ENCODE peak calls at places on chromosome 3, in seven cellular contexts. Y is WTC11, E is HEK293T, C is K562, O is HepG2, K is GM12878, V is HCT116. X is an unnamed sample.

GRCh38 chr3:159627229-159627628 is 361.4 kb upstream of the IL12A start:
- DNase-seq in Y (no peak), E (no peak), C (no peak), O (no peak), K (no peak), V (no peak), X (no peak)

GRCh38 chr3:42803800-42804112 is 534 bp downstream of the HIGD1A start:
- DNase-seq in Y (peak), E (peak), C (peak), O (peak), K (no peak), V (no peak), X (no peak)

GRCh38 chr3:59772416-59773408 is 722.9 kb upstream of the CFAP20DC start:
- DNase-seq in Y (no peak), E (no peak), C (no peak), O (no peak), K (no peak), V (no peak), X (no peak)

GRCh38 chr3:33035596-33035995 is 61.4 kb downstream of the GLB1 start:
- DNase-seq in Y (no peak), E (no peak), C (no peak), O (no peak), K (no peak), V (peak), X (no peak)

GRCh38 chr3:67458406-67458805 is 196.0 kb downstream of the SUCLG2 start:
- DNase-seq in Y (no peak), E (no peak), C (no peak), O (no peak), K (no peak), V (no peak), X (no peak)

GRCh38 chr3:125045965-125046364 is 9.8 kb downstream of the HEG1 start:
- DNase-seq in Y (no peak), E (no peak), C (no peak), O (no peak), K (no peak), V (no peak), X (no peak)

GRCh38 chr3:61580982-61581654 is 19.7 kb downstream of the PTPRG start:
- DNase-seq in Y (no peak), E (no peak), C (no peak), O (no peak), K (no peak), V (no peak), X (no peak)

GRCh38 chr3:70310809-70311208 is 1.6 kb downstream of the MDFIC2 start:
- DNase-seq in Y (no peak), E (no peak), C (no peak), O (no peak), K (no peak), V (no peak), X (no peak)

GRCh38 chr3:82145742-82146141 is 384.3 kb upstream of the GBE1 start:
- DNase-seq in Y (no peak), E (no peak), C (no peak), O (no peak), K (no peak), V (no peak), X (no peak)

GRCh38 chr3:155334897-155335883 is 41.7 kb upstream of the STRIT1 start:
- DNase-seq in Y (no peak), E (no peak), C (peak), O (no peak), K (peak), V (no peak), X (no peak)

GRCh38 chr3:13079510-13079909 is 6.3 kb upstream of the IQSEC1 start:
- DNase-seq in Y (no peak), E (no peak), C (no peak), O (no peak), K (no peak), V (no peak), X (no peak)

GRCh38 chr3:191502583-191502982 is 41.6 kb downstream of the PYDC2 start:
- DNase-seq in Y (no peak), E (peak), C (peak), O (peak), K (no peak), V (peak), X (no peak)

GRCh38 chr3:73432021-73432722 is 192.6 kb downstream of the PDZRN3 start:
- DNase-seq in Y (no peak), E (peak), C (peak), O (peak), K (no peak), V (peak), X (no peak)

GRCh38 chr3:184800349-184800748 is 11.6 kb upstream of the VPS8 start:
- DNase-seq in Y (no peak), E (no peak), C (no peak), O (no peak), K (no peak), V (no peak), X (no peak)

GRCh38 chr3:50616003-50616769 is 765 bp upstream of the MAPKAPK3 start:
- DNase-seq in Y (peak), E (peak), C (peak), O (peak), K (no peak), V (peak), X (peak)

GRCh38 chr3:168051579-168052183 is 44.0 kb downstream of the GOLIM4 start:
- DNase-seq in Y (no peak), E (no peak), C (no peak), O (no peak), K (peak), V (no peak), X (no peak)

GRCh38 chr3:108089544-108089943 is 1.3 kb downstream of the CD47 start:
- DNase-seq in Y (no peak), E (no peak), C (no peak), O (no peak), K (no peak), V (no peak), X (no peak)

GRCh38 chr3:40255532-40255931 is 54.0 kb upstream of the EIF1B start:
- DNase-seq in Y (no peak), E (no peak), C (no peak), O (no peak), K (no peak), V (no peak), X (no peak)

GRCh38 chr3:194592798-194593752 is 40.1 kb downstream of the TMEM44 start:
- DNase-seq in Y (no peak), E (no peak), C (no peak), O (no peak), K (no peak), V (peak), X (no peak)

GRCh38 chr3:58011580-58011979 is 3.4 kb downstream of the FLNB start:
- DNase-seq in Y (no peak), E (no peak), C (no peak), O (no peak), K (no peak), V (no peak), X (no peak)

GRCh38 chr3:195597848-195598247 is 14.1 kb upstream of the APOD start:
- DNase-seq in Y (no peak), E (no peak), C (no peak), O (no peak), K (no peak), V (no peak), X (no peak)

GRCh38 chr3:193350744-193351143 is 27.8 kb downstream of the ATP13A5 start:
- DNase-seq in Y (no peak), E (no peak), C (no peak), O (peak), K (no peak), V (no peak), X (no peak)

GRCh38 chr3:183253961-183254815 is 1.1 kb downstream of the B3GNT5 start:
- DNase-seq in Y (peak), E (peak), C (peak), O (no peak), K (no peak), V (no peak), X (peak)

GRCh38 chr3:79314962-79315361 is 452.8 kb downstream of the ROBO1 start:
- DNase-seq in Y (no peak), E (no peak), C (no peak), O (no peak), K (no peak), V (no peak), X (no peak)

GRCh38 chr3:29514170-29514569 is 233.3 kb downstream of the RBMS3 start:
- DNase-seq in Y (no peak), E (no peak), C (no peak), O (no peak), K (no peak), V (no peak), X (no peak)

GRCh38 chr3:44039006-44039405 is 202.7 kb upstream of the TOPAZ1 start:
- DNase-seq in Y (no peak), E (no peak), C (no peak), O (no peak), K (no peak), V (no peak), X (no peak)

GRCh38 chr3:107705046-107705445 is 182.3 kb downstream of the BBX start:
- DNase-seq in Y (no peak), E (no peak), C (no peak), O (no peak), K (no peak), V (no peak), X (no peak)

GRCh38 chr3:58697552-58697951 is 31.0 kb upstream of the FAM3D start:
- DNase-seq in Y (no peak), E (no peak), C (no peak), O (no peak), K (no peak), V (no peak), X (no peak)

GRCh38 chr3:78221796-78222195 is 1181.9 kb downstream of the ROBO2 start:
- DNase-seq in Y (no peak), E (no peak), C (no peak), O (no peak), K (no peak), V (no peak), X (no peak)

GRCh38 chr3:62732183-62732904 is 142.9 kb downstream of the CADPS start:
- DNase-seq in Y (no peak), E (no peak), C (no peak), O (peak), K (no peak), V (no peak), X (no peak)

GRCh38 chr3:181568693-181569092 is 143.0 kb upstream of the SOX2 start:
- DNase-seq in Y (no peak), E (no peak), C (no peak), O (no peak), K (no peak), V (no peak), X (no peak)

GRCh38 chr3:11726146-11726545 is 82.4 kb upstream of the VGLL4 start:
- DNase-seq in Y (no peak), E (no peak), C (no peak), O (no peak), K (no peak), V (no peak), X (no peak)

GRCh38 chr3:32945136-32945535 is 6.3 kb upstream of the CCR4 start:
- DNase-seq in Y (no peak), E (no peak), C (no peak), O (no peak), K (no peak), V (peak), X (no peak)

GRCh38 chr3:182925330-182925943 is 54.9 kb downstream of the DCUN1D1 start:
- DNase-seq in Y (no peak), E (no peak), C (no peak), O (no peak), K (peak), V (no peak), X (no peak)

GRCh38 chr3:65246561-65246960 is 558.8 kb upstream of the ADAMTS9 start:
- DNase-seq in Y (no peak), E (no peak), C (no peak), O (no peak), K (no peak), V (no peak), X (no peak)

GRCh38 chr3:152745677-152746076 is 89.3 kb upstream of the P2RY1 start:
- DNase-seq in Y (peak), E (no peak), C (no peak), O (no peak), K (no peak), V (no peak), X (peak)

GRCh38 chr3:183330881-183331280 is 77.8 kb downstream of the B3GNT5 start:
- DNase-seq in Y (peak), E (no peak), C (peak), O (no peak), K (no peak), V (no peak), X (no peak)

GRCh38 chr3:79809106-79809505 is 41.3 kb upstream of the ROBO1 start:
- DNase-seq in Y (no peak), E (no peak), C (no peak), O (no peak), K (no peak), V (no peak), X (no peak)

GRCh38 chr3:89625945-89626344 is 518.5 kb downstream of the EPHA3 start:
- DNase-seq in Y (no peak), E (no peak), C (no peak), O (peak), K (no peak), V (no peak), X (no peak)

GRCh38 chr3:89624494-89624893 is 517.1 kb downstream of the EPHA3 start:
- DNase-seq in Y (no peak), E (no peak), C (no peak), O (peak), K (no peak), V (no peak), X (no peak)

GRCh38 chr3:89617706-89618105 is 510.3 kb downstream of the EPHA3 start:
- DNase-seq in Y (no peak), E (no peak), C (no peak), O (no peak), K (no peak), V (no peak), X (no peak)

GRCh38 chr3:89619263-89619662 is 511.8 kb downstream of the EPHA3 start:
- DNase-seq in Y (no peak), E (no peak), C (no peak), O (no peak), K (no peak), V (no peak), X (no peak)

GRCh38 chr3:89622063-89622700 is 514.8 kb downstream of the EPHA3 start:
- DNase-seq in Y (no peak), E (no peak), C (no peak), O (no peak), K (no peak), V (no peak), X (no peak)
- TF ChIP-seq SP1 in Y (no peak), E (no peak), C (no peak), O (no peak), K (no peak), V (no peak), X (no peak)

GRCh38 chr3:169218314-169218983 is 445.1 kb downstream of the MECOM start:
- DNase-seq in Y (peak), E (peak), C (no peak), O (peak), K (no peak), V (peak), X (peak)

GRCh38 chr3:169215461-169215860 is 448.1 kb downstream of the MECOM start:
- DNase-seq in Y (no peak), E (no peak), C (no peak), O (no peak), K (no peak), V (no peak), X (no peak)

GRCh38 chr3:169215953-169216352 is 447.6 kb downstream of the MECOM start:
- DNase-seq in Y (no peak), E (no peak), C (no peak), O (no peak), K (no peak), V (no peak), X (no peak)
- TF ChIP-seq SP1 in Y (no peak), E (no peak), C (no peak), O (no peak), K (no peak), V (no peak), X (no peak)

GRCh38 chr3:17579289-17580031 is 163.0 kb downstream of the TBC1D5 start:
- DNase-seq in Y (no peak), E (no peak), C (no peak), O (no peak), K (peak), V (no peak), X (no peak)
- TF ChIP-seq SP1 in Y (no peak), E (no peak), C (no peak), O (no peak), K (no peak), V (no peak), X (no peak)

DNA sequence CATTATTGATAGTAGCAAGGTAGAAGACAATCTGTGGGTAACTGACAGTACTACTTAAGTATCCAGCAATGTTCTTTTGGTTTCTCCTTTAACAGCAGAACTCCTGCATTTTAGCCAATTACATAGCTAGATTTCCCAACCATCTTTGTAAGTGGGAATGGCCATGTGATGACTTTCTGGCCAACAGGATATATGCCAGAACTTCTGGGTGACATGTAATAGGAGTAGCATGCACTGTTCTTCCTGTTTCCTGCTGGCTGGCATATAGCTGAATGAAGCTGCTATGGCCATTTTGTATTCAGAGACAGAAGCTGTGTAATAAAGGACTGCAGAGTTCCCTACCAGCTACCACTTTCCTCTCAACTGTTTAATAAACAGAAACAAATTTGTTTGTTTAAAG is 18.0 kb downstream of the SPICE1 start:
- DNase-seq in Y (no peak), E (no peak), C (no peak), O (no peak), K (no peak), V (no peak), X (no peak)
- TF ChIP-seq SP1 in Y (no peak), E (no peak), C (no peak), O (no peak), K (no peak), V (no peak), X (no peak)

DNA sequence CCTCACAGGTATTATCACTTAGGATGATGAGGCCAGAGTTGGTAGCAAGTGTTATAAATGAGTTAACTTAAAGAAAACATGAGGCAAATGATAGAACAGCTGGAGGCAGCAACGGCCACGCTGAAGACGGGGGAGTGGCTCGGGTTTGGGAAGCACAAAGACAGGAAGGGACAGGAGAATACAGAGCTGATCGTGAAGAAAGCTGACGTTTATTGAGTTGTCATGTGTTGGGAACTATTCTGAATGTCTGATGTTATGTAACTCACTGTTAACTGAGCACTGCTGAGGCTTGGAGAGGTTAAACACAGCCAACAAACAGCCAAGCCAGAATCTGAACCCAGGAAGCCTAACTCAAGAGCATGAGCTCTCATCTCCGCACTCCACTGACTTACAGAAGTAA is 42.3 kb downstream of the FGD5 start:
- DNase-seq in Y (no peak), E (no peak), C (no peak), O (no peak), K (no peak), V (no peak), X (no peak)
- TF ChIP-seq SP1 in Y (no peak), E (no peak), C (no peak), O (no peak), K (no peak), V (no peak), X (no peak)

DNA sequence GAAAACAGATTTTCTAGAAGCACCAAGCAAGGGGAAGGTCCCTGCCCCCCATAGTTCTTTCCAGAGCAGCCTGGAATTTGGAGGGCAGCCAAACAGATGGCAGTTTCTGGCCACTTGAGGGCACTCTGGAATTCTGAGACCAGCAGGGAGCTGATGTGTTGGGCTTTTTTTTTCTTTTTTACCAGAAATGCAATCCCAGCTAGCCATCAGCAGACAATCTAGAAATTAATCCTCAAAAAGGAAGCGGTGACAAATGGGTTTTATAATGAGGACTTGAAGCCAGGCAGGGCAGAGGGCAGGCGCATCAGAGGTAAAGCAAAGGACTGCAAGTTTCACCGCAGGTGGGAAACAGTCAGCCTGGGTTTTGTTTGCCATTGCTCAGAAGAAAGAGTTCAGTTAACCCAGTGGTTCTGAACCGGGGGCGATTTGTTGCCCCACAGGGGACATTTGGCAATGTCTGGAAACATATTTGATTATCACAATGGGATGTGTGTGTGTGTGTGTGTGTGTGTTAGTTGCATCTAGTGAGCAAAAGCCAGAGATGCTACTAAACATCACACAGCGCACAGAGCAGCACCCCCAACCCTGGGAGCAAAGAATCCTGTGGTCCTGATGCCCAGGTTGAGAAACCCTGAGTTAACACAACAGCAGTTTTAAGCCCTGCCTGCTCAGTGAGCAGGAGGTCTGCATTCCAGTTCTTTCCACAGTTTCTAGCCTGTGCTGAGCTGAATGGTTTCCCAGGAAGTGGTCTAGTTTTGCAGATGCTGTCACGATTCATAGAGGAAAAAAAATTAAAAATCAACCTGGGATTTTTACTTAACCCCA is 170.8 kb upstream of the PROK2 start:
- DNase-seq in Y (peak), E (peak), C (peak), O (peak), K (peak), V (peak), X (peak)
- TF ChIP-seq SP1 in Y (no peak), E (no peak), C (no peak), O (no peak), K (no peak), V (no peak), X (no peak)

GRCh38 chr3:157094301-157094700 is 65.6 kb downstream of the CCNL1 start:
- DNase-seq in Y (no peak), E (no peak), C (no peak), O (no peak), K (no peak), V (no peak), X (no peak)
- TF ChIP-seq SP1 in Y (no peak), E (no peak), C (no peak), O (no peak), K (no peak), V (no peak), X (no peak)

GRCh38 chr3:153970735-153971347 is 150.3 kb upstream of the ARHGEF26 start:
- DNase-seq in Y (no peak), E (no peak), C (no peak), O (no peak), K (no peak), V (peak), X (no peak)

GRCh38 chr3:153972862-153973261 is 148.3 kb upstream of the ARHGEF26 start:
- DNase-seq in Y (no peak), E (no peak), C (no peak), O (no peak), K (no peak), V (no peak), X (no peak)

GRCh38 chr3:153963012-153963411 is 158.2 kb upstream of the ARHGEF26 start:
- DNase-seq in Y (no peak), E (no peak), C (no peak), O (no peak), K (no peak), V (no peak), X (no peak)

GRCh38 chr3:153970047-153970446 is 151.1 kb upstream of the ARHGEF26 start:
- DNase-seq in Y (no peak), E (no peak), C (no peak), O (no peak), K (no peak), V (no peak), X (no peak)

DNA sequence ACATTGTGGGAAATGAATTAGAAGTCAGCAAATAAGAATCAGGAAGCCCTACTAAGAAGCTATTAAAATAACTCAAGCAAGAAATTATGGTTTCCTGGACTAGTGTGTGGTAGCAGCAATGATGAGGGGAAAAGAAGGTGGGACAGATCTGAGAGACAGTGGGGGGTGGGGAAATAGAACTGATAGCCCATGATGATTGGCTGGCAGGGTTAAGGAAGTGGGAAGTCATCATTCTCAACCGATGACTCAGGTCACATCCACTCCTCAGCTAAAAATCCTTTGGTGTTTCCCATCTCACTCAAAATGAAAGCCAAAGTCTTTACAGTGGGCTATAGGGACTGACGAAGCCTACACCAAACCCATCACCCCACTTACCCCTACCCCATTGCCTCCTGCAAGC is 153.9 kb upstream of the ARHGEF26 start:
- DNase-seq in Y (no peak), E (no peak), C (no peak), O (no peak), K (no peak), V (no peak), X (no peak)
- TF ChIP-seq SP1 in Y (no peak), E (no peak), C (no peak), O (no peak), K (no peak), V (no peak), X (no peak)

X was measured in H1.